ENCODE peak calls at places on chromosome 15, in eight cellular contexts. F, S, N, W, X, A, Q and K are unnamed samples.

GRCh38 chr15:49979705-49980382 is 139.2 kb downstream of the ATP8B4 start:
- ATAC-seq in F (no peak), S (no peak), N (no peak), W (no peak), X (no peak), A (no peak), Q (peak), K (no peak)

GRCh38 chr15:100426893-100427292 is 85.1 kb upstream of the ADAMTS17 start:
- ATAC-seq in F (no peak), S (no peak), N (no peak), W (no peak), X (no peak), A (no peak), Q (no peak), K (no peak)

GRCh38 chr15:57540736-57541135 is 51.0 kb upstream of the MYZAP start:
- ATAC-seq in F (no peak), S (no peak), N (peak), W (peak), X (no peak), A (no peak), Q (peak), K (peak)

GRCh38 chr15:81160312-81161214 is 26.5 kb downstream of the CFAP161 start:
- ATAC-seq in F (peak), S (no peak), N (no peak), W (peak), X (no peak), A (no peak), Q (no peak), K (no peak)

GRCh38 chr15:90044916-90045371 is 43.8 kb downstream of the ZNF710 start:
- ATAC-seq in F (no peak), S (no peak), N (no peak), W (no peak), X (no peak), A (no peak), Q (no peak), K (no peak)

GRCh38 chr15:45720183-45720582 is 85.4 kb downstream of the SQOR start:
- ATAC-seq in F (no peak), S (no peak), N (no peak), W (no peak), X (no peak), A (no peak), Q (no peak), K (no peak)

GRCh38 chr15:79458491-79458890 is 26.4 kb downstream of the MINAR1 start:
- ATAC-seq in F (no peak), S (no peak), N (no peak), W (no peak), X (no peak), A (no peak), Q (no peak), K (no peak)

GRCh38 chr15:44081223-44082013 is 113.7 kb downstream of the FRMD5 start:
- ATAC-seq in F (no peak), S (no peak), N (no peak), W (no peak), X (no peak), A (no peak), Q (no peak), K (no peak)

GRCh38 chr15:68364660-68365035 is 67.3 kb downstream of the ITGA11 start:
- ATAC-seq in F (no peak), S (no peak), N (no peak), W (no peak), X (no peak), A (no peak), Q (no peak), K (no peak)

GRCh38 chr15:40358492-40359353 is 704 bp downstream of the DISP2 start:
- ATAC-seq in F (no peak), S (peak), N (peak), W (peak), X (peak), A (peak), Q (peak), K (peak)

GRCh38 chr15:65396283-65396964 is 18.6 kb upstream of the IGDCC3 start:
- ATAC-seq in F (no peak), S (no peak), N (no peak), W (no peak), X (no peak), A (no peak), Q (no peak), K (no peak)

GRCh38 chr15:80694624-80695098 is 449 bp upstream of the ABHD17C start:
- ATAC-seq in F (peak), S (peak), N (peak), W (peak), X (peak), A (peak), Q (peak), K (peak)

GRCh38 chr15:58724471-58724870 is 25.0 kb downstream of the ADAM10 start:
- ATAC-seq in F (peak), S (peak), N (peak), W (peak), X (no peak), A (peak), Q (peak), K (peak)

GRCh38 chr15:50137330-50137761 is 18.3 kb upstream of the ATP8B4 start:
- ATAC-seq in F (no peak), S (no peak), N (no peak), W (peak), X (peak), A (no peak), Q (peak), K (peak)

GRCh38 chr15:67092726-67093125 is 27.3 kb downstream of the SMAD3 start:
- ATAC-seq in F (no peak), S (no peak), N (no peak), W (no peak), X (no peak), A (no peak), Q (no peak), K (no peak)

GRCh38 chr15:69860921-69861320 is 236.8 kb downstream of the TLE3 start:
- ATAC-seq in F (no peak), S (no peak), N (no peak), W (no peak), X (no peak), A (no peak), Q (no peak), K (no peak)

GRCh38 chr15:82830427-82831173 is 21.2 kb downstream of the WHAMM start:
- ATAC-seq in F (no peak), S (no peak), N (no peak), W (peak), X (no peak), A (no peak), Q (peak), K (no peak)

GRCh38 chr15:95826831-95827230 is 503.7 kb upstream of the NR2F2 start:
- ATAC-seq in F (no peak), S (no peak), N (no peak), W (no peak), X (peak), A (no peak), Q (peak), K (no peak)

GRCh38 chr15:63801171-63801570 is 32.6 kb downstream of the HERC1 start:
- ATAC-seq in F (no peak), S (no peak), N (no peak), W (peak), X (no peak), A (no peak), Q (no peak), K (no peak)

GRCh38 chr15:62554164-62554563 is 389.1 kb upstream of the C2CD4B start:
- ATAC-seq in F (no peak), S (no peak), N (no peak), W (no peak), X (no peak), A (no peak), Q (no peak), K (no peak)

GRCh38 chr15:88769161-88769971 is 33.9 kb upstream of the ACAN start:
- ATAC-seq in F (peak), S (no peak), N (no peak), W (no peak), X (no peak), A (no peak), Q (no peak), K (no peak)

GRCh38 chr15:95142441-95142840 is 911.1 kb downstream of the MCTP2 start:
- ATAC-seq in F (no peak), S (no peak), N (no peak), W (no peak), X (no peak), A (no peak), Q (no peak), K (no peak)